ENCODE peak calls at places on chromosomes 2 and 18, in seven cellular contexts. One of them, this sample, is unnamed.

GRCh38 chr2:17083902-17084301 is 418.3 kb upstream of the CYRIA start:
- DNase-seq in HCT116: no peak
- DNase-seq in K562: no peak
- DNase-seq in GM12878: no peak
- DNase-seq in HepG2: no peak
- DNase-seq in SK-N-SH: peak; percentile 50
- DNase-seq in H1: no peak
- DNase-seq in this sample: no peak

GRCh38 chr2:133568172-133568571 is at the start of gene NCKAP5:
- DNase-seq in HCT116: no peak
- DNase-seq in K562: no peak
- DNase-seq in GM12878: no peak
- DNase-seq in HepG2: no peak
- DNase-seq in SK-N-SH: no peak
- DNase-seq in H1: no peak
- DNase-seq in this sample: peak; percentile 55

GRCh38 chr2:138373993-138374408 is 127.6 kb upstream of the SPOPL start:
- DNase-seq in HCT116: peak; percentile 27
- DNase-seq in K562: peak; percentile 42
- DNase-seq in GM12878: peak; percentile 12
- DNase-seq in HepG2: peak; percentile 58
- DNase-seq in SK-N-SH: peak; percentile 36
- DNase-seq in H1: no peak
- DNase-seq in this sample: no peak

GRCh38 chr18:23844991-23845680 is 155.9 kb downstream of the LAMA3 start:
- DNase-seq in HCT116: no peak
- DNase-seq in K562: no peak
- DNase-seq in GM12878: no peak
- DNase-seq in HepG2: no peak
- DNase-seq in SK-N-SH: no peak
- DNase-seq in H1: no peak
- DNase-seq in this sample: no peak

GRCh38 chr18:79001001-79001400 is 21.4 kb downstream of the SALL3 start:
- DNase-seq in HCT116: no peak
- DNase-seq in K562: no peak
- DNase-seq in GM12878: no peak
- DNase-seq in HepG2: no peak
- DNase-seq in SK-N-SH: no peak
- DNase-seq in H1: no peak
- DNase-seq in this sample: no peak

GRCh38 chr2:150605664-150606063 is 118.2 kb upstream of the RND3 start:
- DNase-seq in HCT116: no peak
- DNase-seq in K562: no peak
- DNase-seq in GM12878: no peak
- DNase-seq in HepG2: no peak
- DNase-seq in SK-N-SH: no peak
- DNase-seq in H1: no peak
- DNase-seq in this sample: no peak

GRCh38 chr18:10053861-10054260 is 140.0 kb downstream of the VAPA start:
- DNase-seq in HCT116: no peak
- DNase-seq in K562: no peak
- DNase-seq in GM12878: no peak
- DNase-seq in HepG2: no peak
- DNase-seq in SK-N-SH: no peak
- DNase-seq in H1: no peak
- DNase-seq in this sample: no peak

GRCh38 chr18:36296591-36297418 is 708 bp upstream of the FHOD3 start:
- DNase-seq in HCT116: peak; percentile 40
- DNase-seq in K562: peak; percentile 67
- DNase-seq in GM12878: no peak
- DNase-seq in HepG2: peak; percentile 32
- DNase-seq in SK-N-SH: peak; percentile 86
- DNase-seq in H1: peak; percentile 87
- DNase-seq in this sample: peak; percentile 12

GRCh38 chr2:119389615-119390306 is 23.0 kb downstream of the DBI start:
- DNase-seq in HCT116: no peak
- DNase-seq in K562: peak; percentile 40
- DNase-seq in GM12878: no peak
- DNase-seq in HepG2: no peak
- DNase-seq in SK-N-SH: no peak
- DNase-seq in H1: no peak
- DNase-seq in this sample: no peak

GRCh38 chr18:10928971-10929373 is 220.4 kb downstream of the PIEZO2 start:
- DNase-seq in HCT116: no peak
- DNase-seq in K562: no peak
- DNase-seq in GM12878: peak; percentile 87
- DNase-seq in HepG2: no peak
- DNase-seq in SK-N-SH: no peak
- DNase-seq in H1: no peak
- DNase-seq in this sample: no peak

GRCh38 chr2:67733517-67733916 is 329.3 kb downstream of the C1D start:
- DNase-seq in HCT116: peak; percentile 12
- DNase-seq in K562: peak; percentile 2
- DNase-seq in GM12878: no peak
- DNase-seq in HepG2: peak; percentile 8
- DNase-seq in SK-N-SH: peak; percentile 54
- DNase-seq in H1: peak; percentile 76
- DNase-seq in this sample: peak; percentile 30

GRCh38 chr2:199499005-199499404 is 41.3 kb upstream of the SATB2 start:
- DNase-seq in HCT116: no peak
- DNase-seq in K562: no peak
- DNase-seq in GM12878: no peak
- DNase-seq in HepG2: no peak
- DNase-seq in SK-N-SH: no peak
- DNase-seq in H1: no peak
- DNase-seq in this sample: no peak

GRCh38 chr18:48878471-48878870 is 72.3 kb downstream of the SMAD7 start:
- DNase-seq in HCT116: no peak
- DNase-seq in K562: peak; percentile 50
- DNase-seq in GM12878: no peak
- DNase-seq in HepG2: peak; percentile 47
- DNase-seq in SK-N-SH: no peak
- DNase-seq in H1: no peak
- DNase-seq in this sample: peak; percentile 35

GRCh38 chr2:152054593-152054992 is 44.3 kb downstream of the CACNB4 start:
- DNase-seq in HCT116: peak; percentile 36
- DNase-seq in K562: no peak
- DNase-seq in GM12878: no peak
- DNase-seq in HepG2: no peak
- DNase-seq in SK-N-SH: no peak
- DNase-seq in H1: no peak
- DNase-seq in this sample: no peak

GRCh38 chr2:32743480-32744236 is 115.8 kb downstream of the TTC27 start:
- DNase-seq in HCT116: no peak
- DNase-seq in K562: no peak
- DNase-seq in GM12878: peak; percentile 28
- DNase-seq in HepG2: peak; percentile 26
- DNase-seq in SK-N-SH: no peak
- DNase-seq in H1: no peak
- DNase-seq in this sample: no peak
- TF ChIP-seq JUND in HCT116: no peak
- TF ChIP-seq JUND in K562: no peak
- TF ChIP-seq JUND in GM12878: no peak
- TF ChIP-seq JUND in HepG2: no peak
- TF ChIP-seq JUND in SK-N-SH: no peak
- TF ChIP-seq JUND in H1: no peak
- TF ChIP-seq JUND in this sample: no peak

GRCh38 chr2:186748354-186748753 is 54.5 kb downstream of the FAM171B start:
- DNase-seq in HCT116: no peak
- DNase-seq in K562: no peak
- DNase-seq in GM12878: no peak
- DNase-seq in HepG2: no peak
- DNase-seq in SK-N-SH: peak; percentile 34
- DNase-seq in H1: no peak
- DNase-seq in this sample: peak; percentile 37
- TF ChIP-seq JUND in HCT116: no peak
- TF ChIP-seq JUND in K562: no peak
- TF ChIP-seq JUND in GM12878: no peak
- TF ChIP-seq JUND in HepG2: no peak
- TF ChIP-seq JUND in SK-N-SH: no peak
- TF ChIP-seq JUND in H1: no peak
- TF ChIP-seq JUND in this sample: no peak

GRCh38 chr2:126971481-126972271 is 73.0 kb downstream of the TEX51 start:
- DNase-seq in HCT116: peak; percentile 47
- DNase-seq in K562: peak; percentile 77
- DNase-seq in GM12878: no peak
- DNase-seq in HepG2: peak; percentile 58
- DNase-seq in SK-N-SH: peak; percentile 92
- DNase-seq in H1: peak; percentile 90
- DNase-seq in this sample: peak; percentile 84
- TF ChIP-seq JUND in HCT116: no peak
- TF ChIP-seq JUND in K562: peak; percentile 5
- TF ChIP-seq JUND in GM12878: no peak
- TF ChIP-seq JUND in HepG2: no peak
- TF ChIP-seq JUND in SK-N-SH: no peak
- TF ChIP-seq JUND in H1: no peak
- TF ChIP-seq JUND in this sample: no peak

GRCh38 chr2:176612736-176613135 is 343.5 kb downstream of the MTX2 start:
- DNase-seq in HCT116: no peak
- DNase-seq in K562: no peak
- DNase-seq in GM12878: no peak
- DNase-seq in HepG2: no peak
- DNase-seq in SK-N-SH: no peak
- DNase-seq in H1: no peak
- DNase-seq in this sample: no peak
- TF ChIP-seq JUND in HCT116: no peak
- TF ChIP-seq JUND in K562: no peak
- TF ChIP-seq JUND in GM12878: no peak
- TF ChIP-seq JUND in HepG2: no peak
- TF ChIP-seq JUND in SK-N-SH: peak; percentile 12
- TF ChIP-seq JUND in H1: no peak
- TF ChIP-seq JUND in this sample: no peak

DNA sequence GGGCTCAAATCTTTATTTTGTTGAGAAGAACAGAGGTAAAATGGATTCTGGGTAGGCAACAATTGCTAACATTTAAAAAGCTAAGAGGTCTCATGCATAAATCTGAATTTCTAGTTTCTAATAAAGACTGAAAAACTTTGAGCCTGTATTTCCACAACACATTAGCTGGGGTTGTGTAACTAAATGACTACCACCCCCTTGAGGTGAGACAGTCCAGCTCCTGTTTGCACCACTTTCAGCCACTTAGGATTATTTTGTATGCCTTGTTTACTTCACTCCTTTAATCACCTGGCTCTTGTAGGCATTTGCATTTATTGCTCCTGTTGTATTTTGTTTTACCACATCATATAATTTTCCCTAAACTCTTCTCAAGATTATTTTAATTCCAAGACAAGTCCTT is 376.6 kb downstream of the PTH2R start:
- DNase-seq in HCT116: peak; percentile 7
- DNase-seq in K562: peak; percentile 5
- DNase-seq in GM12878: no peak
- DNase-seq in HepG2: peak; percentile 7
- DNase-seq in SK-N-SH: no peak
- DNase-seq in H1: no peak
- DNase-seq in this sample: no peak
- TF ChIP-seq JUND in HCT116: no peak
- TF ChIP-seq JUND in K562: no peak
- TF ChIP-seq JUND in GM12878: no peak
- TF ChIP-seq JUND in HepG2: no peak
- TF ChIP-seq JUND in SK-N-SH: no peak
- TF ChIP-seq JUND in H1: no peak
- TF ChIP-seq JUND in this sample: no peak

DNA sequence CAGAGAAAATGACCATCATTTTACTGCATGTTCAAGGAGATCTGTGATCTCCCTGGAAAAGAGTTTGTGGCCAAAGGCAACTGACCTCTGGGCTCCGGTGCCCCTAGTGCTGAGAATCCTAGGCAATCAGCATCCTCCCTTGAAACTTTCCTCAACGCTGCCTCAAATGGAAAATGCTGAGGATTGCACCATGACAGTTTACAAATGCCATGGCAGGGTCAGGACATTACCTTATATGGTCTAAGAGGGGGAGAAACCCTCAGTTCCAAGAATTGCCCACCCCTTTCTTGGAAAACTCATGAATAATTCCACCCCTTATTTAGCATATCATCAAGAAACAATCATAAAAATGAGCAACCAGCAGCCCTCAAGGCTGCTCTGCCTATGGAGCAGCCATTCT is 48.3 kb downstream of the ALPK2 start:
- DNase-seq in HCT116: no peak
- DNase-seq in K562: no peak
- DNase-seq in GM12878: no peak
- DNase-seq in HepG2: no peak
- DNase-seq in SK-N-SH: no peak
- DNase-seq in H1: no peak
- DNase-seq in this sample: no peak
- TF ChIP-seq JUND in HCT116: no peak
- TF ChIP-seq JUND in K562: no peak
- TF ChIP-seq JUND in GM12878: no peak
- TF ChIP-seq JUND in HepG2: no peak
- TF ChIP-seq JUND in SK-N-SH: no peak
- TF ChIP-seq JUND in H1: no peak
- TF ChIP-seq JUND in this sample: no peak

GRCh38 chr2:121722479-121722878 is 14.2 kb downstream of the NIFK start:
- DNase-seq in HCT116: no peak
- DNase-seq in K562: peak; percentile 63
- DNase-seq in GM12878: no peak
- DNase-seq in HepG2: no peak
- DNase-seq in SK-N-SH: no peak
- DNase-seq in H1: no peak
- DNase-seq in this sample: no peak
- TF ChIP-seq JUND in HCT116: no peak
- TF ChIP-seq JUND in K562: peak; percentile 46
- TF ChIP-seq JUND in GM12878: no peak
- TF ChIP-seq JUND in HepG2: no peak
- TF ChIP-seq JUND in SK-N-SH: no peak
- TF ChIP-seq JUND in H1: no peak
- TF ChIP-seq JUND in this sample: no peak

GRCh38 chr2:239225921-239226561 is 174.8 kb downstream of the HDAC4 start:
- DNase-seq in HCT116: no peak
- DNase-seq in K562: no peak
- DNase-seq in GM12878: no peak
- DNase-seq in HepG2: no peak
- DNase-seq in SK-N-SH: no peak
- DNase-seq in H1: no peak
- DNase-seq in this sample: no peak
- TF ChIP-seq JUND in HCT116: no peak
- TF ChIP-seq JUND in K562: no peak
- TF ChIP-seq JUND in GM12878: no peak
- TF ChIP-seq JUND in HepG2: no peak
- TF ChIP-seq JUND in SK-N-SH: no peak
- TF ChIP-seq JUND in H1: no peak
- TF ChIP-seq JUND in this sample: no peak

GRCh38 chr2:224017976-224018375 is 21.1 kb downstream of the SERPINE2 start:
- DNase-seq in HCT116: no peak
- DNase-seq in K562: no peak
- DNase-seq in GM12878: no peak
- DNase-seq in HepG2: no peak
- DNase-seq in SK-N-SH: no peak
- DNase-seq in H1: no peak
- DNase-seq in this sample: no peak

GRCh38 chr2:224016963-224017362 is 22.1 kb downstream of the SERPINE2 start:
- DNase-seq in HCT116: no peak
- DNase-seq in K562: no peak
- DNase-seq in GM12878: no peak
- DNase-seq in HepG2: no peak
- DNase-seq in SK-N-SH: no peak
- DNase-seq in H1: no peak
- DNase-seq in this sample: no peak

GRCh38 chr2:224009605-224010330 is 29.3 kb downstream of the SERPINE2 start:
- DNase-seq in HCT116: no peak
- DNase-seq in K562: no peak
- DNase-seq in GM12878: no peak
- DNase-seq in HepG2: no peak
- DNase-seq in SK-N-SH: no peak
- DNase-seq in H1: no peak
- DNase-seq in this sample: no peak

GRCh38 chr2:224011837-224012236 is 27.2 kb downstream of the SERPINE2 start:
- DNase-seq in HCT116: no peak
- DNase-seq in K562: no peak
- DNase-seq in GM12878: no peak
- DNase-seq in HepG2: no peak
- DNase-seq in SK-N-SH: no peak
- DNase-seq in H1: no peak
- DNase-seq in this sample: no peak

GRCh38 chr2:224014336-224014735 is 24.8 kb downstream of the SERPINE2 start:
- DNase-seq in HCT116: no peak
- DNase-seq in K562: no peak
- DNase-seq in GM12878: no peak
- DNase-seq in HepG2: no peak
- DNase-seq in SK-N-SH: no peak
- DNase-seq in H1: no peak
- DNase-seq in this sample: no peak
- TF ChIP-seq JUND in HCT116: no peak
- TF ChIP-seq JUND in K562: no peak
- TF ChIP-seq JUND in GM12878: no peak
- TF ChIP-seq JUND in HepG2: no peak
- TF ChIP-seq JUND in SK-N-SH: no peak
- TF ChIP-seq JUND in H1: no peak
- TF ChIP-seq JUND in this sample: no peak